ENCODE peak calls at places on chromosomes 4 and X, in five cellular contexts. N is glutamatergic neuron, J is AG08396, X is fibroblast of pulmonary artery, P is SHP77. S is an unnamed sample.

GRCh38 chr4:105859233-105859632 is 36.0 kb upstream of the NPNT start:
- DNase-seq in P (no peak), X (peak), J (peak), N (no peak), S (no peak)

GRCh38 chrX:41121766-41122165 is 36.5 kb downstream of the USP9X start:
- DNase-seq in X (no peak), N (no peak), P (no peak), J (no peak), S (no peak)

GRCh38 chrX:95678679-95679078 is 1006.0 kb upstream of the DIAPH2 start:
- DNase-seq in P (no peak), N (no peak), X (no peak), J (no peak), S (no peak)

GRCh38 chr4:26020896-26021295 is 106.9 kb downstream of the SMIM20 start:
- DNase-seq in P (no peak), J (peak), N (no peak), X (peak), S (no peak)

GRCh38 chr4:99845708-99846469 is 29.3 kb downstream of the DAPP1 start:
- DNase-seq in N (no peak), X (no peak), P (no peak), J (no peak), S (no peak)

GRCh38 chrX:46607916-46608315 is 34.4 kb downstream of the CHST7 start:
- DNase-seq in P (no peak), X (no peak), N (no peak), J (no peak), S (no peak)

GRCh38 chr4:176845636-176846035 is 52.9 kb upstream of the VEGFC start:
- DNase-seq in N (no peak), X (no peak), P (no peak), J (no peak), S (no peak)

GRCh38 chrX:155028749-155029360 is 2.2 kb downstream of the FUNDC2 start:
- DNase-seq in N (no peak), J (no peak), P (no peak), X (peak), S (no peak)

GRCh38 chr4:109631709-109632108 is 71.5 kb downstream of the CASP6 start:
- DNase-seq in X (peak), N (peak), P (peak), J (peak), S (peak)

GRCh38 chr4:172962564-172963353 is 205.9 kb upstream of the GALNT7 start:
- DNase-seq in N (no peak), X (peak), P (peak), J (peak), S (no peak)

S was measured in left lung.